ENCODE peak calls at places on chromosomes 16 and 17, in five cellular contexts. P, I, X, O and K are unnamed samples.

GRCh38 chr16:78227855-78228254 is 128.4 kb downstream of the WWOX start:
- DNase-seq in P (no peak), O (peak; percentile 17), X (no peak), I (no peak), K (no peak)

GRCh38 chr16:8565498-8565897 is 24.8 kb downstream of the TMEM114 start:
- DNase-seq in I (no peak), P (no peak), X (no peak), O (no peak), K (no peak)

GRCh38 chr17:56085576-56086267 is 67.6 kb upstream of the ANKFN1 start:
- DNase-seq in X (no peak), P (no peak), O (no peak), I (peak; percentile 12), K (no peak)

GRCh38 chr16:83054302-83054701 is 427.5 kb downstream of the CDH13 start:
- DNase-seq in P (no peak), O (no peak), X (no peak), I (peak; percentile 32), K (no peak)

GRCh38 chr17:59527931-59528330 is 37.5 kb upstream of the DHX40 start:
- DNase-seq in X (no peak), P (no peak), O (no peak), I (no peak), K (no peak)

GRCh38 chr16:55480228-55480655 is 1.2 kb downstream of the MMP2 start:
- DNase-seq in O (peak; percentile 95), X (peak; percentile 55), I (peak; percentile 85), P (no peak), K (peak; percentile 90)

GRCh38 chr16:963913-964695 is 6.7 kb downstream of the LMF1 start:
- DNase-seq in O (no peak), X (peak; percentile 35), P (no peak), I (no peak), K (no peak)

GRCh38 chr16:89001117-89002027 is 24.4 kb upstream of the CBFA2T3 start:
- DNase-seq in X (no peak), O (no peak), P (peak; percentile 23), I (no peak), K (no peak)

GRCh38 chr17:63622571-63623390 is 564 bp downstream of the MAP3K3 start:
- DNase-seq in X (peak; percentile 69), I (peak; percentile 84), P (peak; percentile 67), O (peak; percentile 53), K (peak; percentile 81)

GRCh38 chr17:46013502-46014165 is 14.6 kb downstream of the STH start:
- DNase-seq in O (no peak), I (peak; percentile 37), P (no peak), X (no peak), K (no peak)

GRCh38 chr16:11011326-11011725 is 67.0 kb downstream of the CLEC16A start:
- DNase-seq in I (no peak), P (no peak), O (no peak), X (no peak), K (no peak)

GRCh38 chr17:43832976-43833829 is at the start of gene MPP3:
- DNase-seq in O (peak; percentile 45), I (peak; percentile 86), P (peak; percentile 86), X (peak; percentile 79), K (peak; percentile 70)

GRCh38 chr17:7562208-7562605 is 488 bp downstream of the SENP3 start:
- DNase-seq in X (no peak), P (no peak), I (no peak), O (no peak), K (no peak)

GRCh38 chr17:78779848-78780247 is 2.2 kb downstream of the CYTH1 start:
- DNase-seq in O (no peak), I (no peak), P (no peak), X (no peak), K (no peak)

GRCh38 chr17:61723914-61724313 is 132.9 kb upstream of the NACA2 start:
- DNase-seq in O (no peak), X (no peak), P (no peak), I (no peak), K (no peak)

GRCh38 chr17:63406689-63407330 is 39.3 kb downstream of the CYB561 start:
- DNase-seq in X (peak; percentile 55), P (peak; percentile 91), O (peak; percentile 82), I (peak; percentile 94), K (no peak)

GRCh38 chr17:78131172-78132085 is 858 bp downstream of the TMC8 start:
- DNase-seq in O (no peak), I (no peak), X (no peak), P (no peak), K (no peak)

GRCh38 chr17:4908301-4908700 is 5.4 kb upstream of the CHRNE start:
- DNase-seq in I (peak; percentile 59), X (no peak), O (no peak), P (no peak), K (peak; percentile 61)

GRCh38 chr17:65433592-65433991 is 127.9 kb downstream of the AXIN2 start:
- DNase-seq in P (no peak), X (no peak), O (no peak), I (no peak), K (no peak)

GRCh38 chr17:43403846-43404245 is 5.1 kb downstream of the ARL4D start:
- DNase-seq in P (no peak), O (no peak), I (no peak), X (no peak), K (no peak)